ENCODE peak calls at places on chromosomes 1 and 21, in ten cellular contexts. X is CD8-positive, alpha-beta T cell; L is heart left ventricle; S is osteocyte; D is glutamatergic neuron; H is bronchial epithelial cell; B is ovary; K is HFF-Myc; M is H1; V is endothelial cell. P is an unnamed sample.

GRCh38 chr1:162632234-162632666 is at the start of gene DDR2:
- DNase-seq in D (no peak), H (no peak), V (no peak), L (peak), K (peak), X (no peak), S (peak), M (no peak), B (peak), P (no peak)

GRCh38 chr1:237713886-237714285 is 176.8 kb downstream of the ZP4 start:
- DNase-seq in V (no peak), H (no peak), M (no peak), X (no peak), B (no peak), L (no peak), K (no peak), D (no peak), S (no peak), P (no peak)

GRCh38 chr1:244313346-244313745 is 138.4 kb downstream of the ADSS2 start:
- DNase-seq in L (no peak), H (no peak), X (no peak), B (no peak), K (no peak), M (no peak), V (no peak), S (no peak), D (no peak), P (no peak)

GRCh38 chr1:145720878-145721671 is 1.8 kb downstream of the CD160 start:
- DNase-seq in K (no peak), D (peak), H (peak), V (peak), X (peak), B (peak), S (peak), L (peak), M (no peak), P (peak)

GRCh38 chr1:14980801-14981200 is 172.7 kb upstream of the TMEM51 start:
- DNase-seq in S (no peak), H (no peak), B (peak), V (peak), X (no peak), M (no peak), L (no peak), K (no peak), D (peak), P (no peak)

GRCh38 chr1:227884370-227885134 is 63.2 kb downstream of the WNT9A start:
- DNase-seq in B (peak), H (no peak), D (no peak), L (no peak), M (no peak), X (peak), V (no peak), S (no peak), K (no peak), P (no peak)

GRCh38 chr1:205523891-205524793 is 19.7 kb downstream of the CDK18 start:
- DNase-seq in X (peak), L (peak), M (peak), V (peak), H (peak), D (peak), B (peak), S (peak), K (peak), P (peak)

GRCh38 chr1:51734899-51735745 is 118.2 kb downstream of the OSBPL9 start:
- DNase-seq in V (no peak), H (no peak), M (no peak), X (no peak), S (no peak), D (no peak), L (no peak), B (no peak), K (no peak), P (no peak)

GRCh38 chr1:185843971-185844370 is 109.8 kb downstream of the HMCN1 start:
- DNase-seq in X (no peak), L (no peak), S (no peak), H (no peak), K (no peak), B (no peak), D (no peak), V (no peak), M (no peak), P (no peak)

GRCh38 chr1:118366296-118366695 is 181.3 kb upstream of the SPAG17 start:
- DNase-seq in X (no peak), M (no peak), V (no peak), L (no peak), H (peak), K (no peak), D (no peak), S (no peak), B (no peak), P (no peak)

GRCh38 chr21:42839271-42840231 is 39.8 kb downstream of the WDR4 start:
- DNase-seq in H (no peak), B (peak), L (no peak), D (no peak), V (no peak), M (no peak), S (peak), K (no peak), X (no peak), P (no peak)

GRCh38 chr1:40984066-40984465 is 4.6 kb downstream of the CTPS1 start:
- DNase-seq in K (no peak), V (no peak), B (no peak), S (no peak), L (no peak), M (no peak), H (peak), X (no peak), D (no peak), P (no peak)

GRCh38 chr1:107930292-107930691 is 34.7 kb downstream of the VAV3 start:
- DNase-seq in V (no peak), K (no peak), D (no peak), S (no peak), L (no peak), X (no peak), M (no peak), H (no peak), B (no peak), P (no peak)

GRCh38 chr1:220917535-220918209 is 38.4 kb downstream of the HLX start:
- DNase-seq in D (no peak), H (no peak), L (no peak), K (no peak), X (no peak), S (no peak), B (no peak), V (no peak), M (no peak), P (no peak)

GRCh38 chr1:1758692-1759455 is 19.4 kb downstream of the NADK start:
- DNase-seq in D (no peak), L (peak), X (no peak), S (no peak), M (no peak), V (no peak), B (no peak), H (no peak), K (no peak), P (no peak)

GRCh38 chr1:119510046-119510445 is 3.0 kb downstream of the HSD3B1 start:
- DNase-seq in K (no peak), L (no peak), B (no peak), M (no peak), D (no peak), S (no peak), X (no peak), H (peak), V (no peak), P (no peak)

GRCh38 chr1:7646981-7647901 is 123.9 kb upstream of the VAMP3 start:
- DNase-seq in L (peak), B (peak), D (peak), X (peak), K (no peak), M (no peak), S (peak), V (peak), H (peak), P (peak)

DNA sequence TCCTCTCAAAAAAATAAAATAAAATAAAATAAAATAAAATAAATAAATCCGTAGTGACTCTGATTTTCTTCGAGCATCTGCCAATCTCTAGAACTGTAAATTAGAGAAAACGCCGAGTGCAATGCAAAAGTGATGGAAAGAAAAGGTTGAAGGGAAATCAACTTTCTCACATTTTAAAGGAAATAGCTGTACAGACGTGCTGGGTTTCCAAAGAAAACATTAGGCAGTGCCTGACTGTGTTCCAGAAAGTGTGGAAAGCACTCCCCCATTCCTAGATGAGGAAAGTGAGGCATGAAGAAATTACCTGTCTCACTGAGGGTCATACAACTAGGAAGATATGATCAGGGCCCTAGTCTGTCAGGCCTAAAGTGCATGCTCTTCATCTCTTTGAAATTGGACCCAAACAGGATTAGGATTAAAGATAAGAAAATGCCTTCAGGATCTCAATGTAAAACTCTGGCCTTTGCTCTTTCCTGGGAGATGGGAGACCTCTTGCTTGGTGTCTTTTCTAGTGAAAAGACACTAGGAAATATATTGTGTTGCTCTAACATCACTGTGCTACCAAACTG is 1.8 kb upstream of the PTPN14 start:
- DNase-seq in S (no peak), X (no peak), D (no peak), M (no peak), K (no peak), V (no peak), B (no peak), L (no peak), H (no peak), P (no peak)
- TF ChIP-seq CTCF in S (no peak), X (no peak), D (no peak), M (no peak), K (no peak), V (no peak), B (no peak), L (no peak), H (no peak), P (no peak)

GRCh38 chr1:111221633-111222286 is 5.8 kb upstream of the CHI3L2 start:
- DNase-seq in D (no peak), K (no peak), M (no peak), X (peak), V (no peak), S (no peak), B (no peak), H (no peak), L (no peak), P (no peak)
- TF ChIP-seq CTCF in D (no peak), K (no peak), M (no peak), X (no peak), V (no peak), S (no peak), B (no peak), H (no peak), L (no peak), P (no peak)

GRCh38 chr1:112537451-112537850 is 28.7 kb downstream of the WNT2B start:
- DNase-seq in X (no peak), V (no peak), D (no peak), M (no peak), B (no peak), S (no peak), L (no peak), K (no peak), H (no peak), P (no peak)
- TF ChIP-seq CTCF in X (no peak), V (no peak), D (no peak), M (no peak), B (no peak), S (no peak), L (no peak), K (no peak), H (no peak), P (no peak)

DNA sequence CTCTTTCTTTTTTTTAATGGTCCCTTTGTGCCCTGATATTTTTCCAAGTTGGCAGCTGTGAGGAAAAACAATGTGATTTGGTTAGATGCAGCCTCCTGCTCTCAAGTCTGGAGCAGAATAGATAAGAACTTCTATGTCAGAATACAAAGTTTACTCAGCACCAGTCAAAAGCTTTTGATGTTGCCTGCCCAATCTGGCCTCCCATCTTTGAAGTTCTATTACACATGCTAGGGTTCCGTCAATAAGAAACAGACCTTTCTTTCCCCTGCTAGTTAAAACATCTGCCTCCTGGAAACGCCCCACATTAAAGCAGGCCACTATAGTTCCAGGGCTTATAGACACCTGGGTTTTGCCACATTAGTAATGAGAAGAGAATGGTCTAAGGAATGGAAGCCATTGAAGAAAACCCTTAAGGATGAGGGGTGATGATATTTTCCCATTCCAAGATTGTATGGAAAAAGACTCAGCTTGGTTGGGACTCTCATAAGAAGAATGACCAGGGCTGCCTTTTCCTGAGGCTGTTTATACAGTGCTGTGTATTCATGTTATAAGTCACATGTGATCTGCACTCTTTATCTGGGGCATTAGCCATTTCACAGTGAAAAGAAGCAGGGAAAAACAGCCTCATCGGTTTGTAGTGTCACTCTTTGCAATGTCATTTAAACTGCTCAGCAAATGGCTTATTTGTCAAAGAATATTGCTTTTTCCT is 414.7 kb upstream of the PROX1 start:
- DNase-seq in H (no peak), V (no peak), X (no peak), M (no peak), B (no peak), L (no peak), S (no peak), D (no peak), K (no peak), P (no peak)
- TF ChIP-seq CTCF in H (no peak), V (no peak), X (no peak), M (no peak), B (no peak), L (no peak), S (no peak), D (no peak), K (no peak), P (no peak)

DNA sequence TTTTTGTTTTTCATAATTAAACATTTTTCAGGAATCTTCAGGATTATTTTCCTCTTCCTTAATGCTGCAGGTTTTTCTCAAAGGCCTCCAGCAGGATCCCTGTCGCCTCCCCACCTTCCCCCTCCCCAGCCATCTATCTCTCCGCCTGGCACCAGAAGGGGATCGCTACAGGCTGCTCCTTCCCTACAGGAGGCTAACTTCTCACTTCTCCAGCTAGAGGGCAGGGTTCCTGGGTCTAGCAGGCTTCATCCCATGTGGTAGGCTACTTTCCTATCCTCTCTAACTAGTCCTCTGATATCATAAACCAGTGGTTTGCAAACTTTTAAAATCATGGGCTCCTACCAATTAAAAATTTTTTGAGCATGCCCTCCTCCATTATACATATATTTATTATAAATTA is 104.1 kb downstream of the KCNN3 start:
- DNase-seq in B (no peak), H (peak), V (peak), S (no peak), D (no peak), X (no peak), L (no peak), K (no peak), M (no peak), P (no peak)
- TF ChIP-seq CTCF in B (no peak), H (peak), V (no peak), S (peak), D (no peak), X (no peak), L (peak), K (peak), M (peak), P (peak)

GRCh38 chr1:112263464-112263863 is 132.6 kb upstream of the CTTNBP2NL start:
- DNase-seq in K (peak), V (no peak), L (no peak), S (no peak), D (no peak), M (no peak), B (no peak), X (no peak), H (peak), P (no peak)
- TF ChIP-seq CTCF in K (no peak), V (no peak), L (no peak), S (no peak), D (no peak), M (no peak), B (no peak), X (no peak), H (no peak), P (no peak)

GRCh38 chr21:38716942-38717341 is 88.8 kb upstream of the ETS2 start:
- DNase-seq in M (no peak), V (no peak), S (no peak), B (no peak), D (no peak), L (no peak), X (no peak), K (no peak), H (peak), P (no peak)

GRCh38 chr21:38716088-38716487 is 89.6 kb upstream of the ETS2 start:
- DNase-seq in B (no peak), V (no peak), H (no peak), L (no peak), S (no peak), D (no peak), M (no peak), X (no peak), K (no peak), P (no peak)

GRCh38 chr21:38714998-38715397 is 90.7 kb upstream of the ETS2 start:
- DNase-seq in H (peak), D (no peak), M (no peak), V (no peak), S (no peak), L (no peak), X (no peak), B (no peak), K (no peak), P (no peak)

DNA sequence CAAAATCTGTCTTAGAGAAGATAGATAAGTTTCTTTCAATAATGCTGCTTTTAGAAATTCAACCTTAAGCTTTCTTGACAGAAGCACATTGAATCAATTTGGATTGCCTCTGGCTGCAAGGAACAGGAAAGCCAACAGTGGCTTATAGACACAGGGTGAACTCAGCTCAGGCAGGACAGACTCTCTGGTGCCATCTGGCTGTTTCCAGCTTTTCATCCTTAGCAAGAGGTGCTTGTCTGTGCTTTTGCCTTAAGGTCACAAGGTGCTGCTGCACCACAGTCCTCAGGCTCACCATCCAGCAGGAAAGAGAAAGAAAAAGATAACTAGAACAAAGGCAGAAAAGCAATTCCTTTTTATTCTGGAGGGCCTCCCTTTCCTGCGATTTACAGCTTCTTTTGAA is 93.7 kb upstream of the ETS2 start:
- DNase-seq in M (peak), K (peak), X (no peak), H (peak), S (no peak), L (peak), B (no peak), D (peak), V (peak), P (peak)
- TF ChIP-seq CTCF in M (peak), K (peak), X (no peak), H (peak), S (peak), L (peak), B (no peak), D (no peak), V (no peak), P (peak)